ENCODE peak calls at places on chromosomes 6 and 20, in six cellular contexts. Q is stomach, V is breast epithelium, N is uterus, F is HepG2, B is transverse colon. T is an unnamed sample.

GRCh38 chr6:123806561-123806960 is 2.9 kb downstream of the NKAIN2 start:
- DNase-seq in Q (no peak), V (no peak), N (no peak), F (no peak), B (no peak), T (no peak)

GRCh38 chr6:16949696-16950095 is 152.2 kb upstream of the STMND1 start:
- DNase-seq in Q (no peak), V (no peak), N (no peak), F (no peak), B (no peak), T (no peak)

GRCh38 chr20:48467622-48468021 is 360.2 kb downstream of the PREX1 start:
- DNase-seq in Q (no peak), V (no peak), N (no peak), F (no peak), B (no peak), T (no peak)

GRCh38 chr6:167907837-167908681 is 81.3 kb downstream of the AFDN start:
- DNase-seq in Q (no peak), V (no peak), N (no peak), F (peak), B (peak), T (no peak)

GRCh38 chr6:97669191-97669651 is 386.2 kb upstream of the MMS22L start:
- DNase-seq in Q (no peak), V (no peak), N (no peak), F (no peak), B (no peak), T (no peak)

GRCh38 chr20:32574296-32575226 is 10.6 kb downstream of the NOL4L start:
- DNase-seq in Q (no peak), V (no peak), N (peak), F (no peak), B (no peak), T (peak)

GRCh38 chr6:167661456-167662103 is 165.1 kb upstream of the AFDN start:
- DNase-seq in Q (no peak), V (no peak), N (peak), F (no peak), B (no peak), T (no peak)

GRCh38 chr6:118372413-118372812 is 175.7 kb upstream of the PLN start:
- DNase-seq in Q (no peak), V (no peak), N (no peak), F (no peak), B (no peak), T (no peak)

GRCh38 chr6:46263709-46264091 is 92.9 kb upstream of the ENPP5 start:
- DNase-seq in Q (no peak), V (no peak), N (no peak), F (no peak), B (no peak), T (no peak)

GRCh38 chr6:39102024-39102820 is 12.8 kb downstream of the SAYSD1 start:
- DNase-seq in Q (peak), V (no peak), N (no peak), F (peak), B (no peak), T (no peak)

GRCh38 chr20:64196831-64197418 is 32.7 kb downstream of the MYT1 start:
- DNase-seq in Q (no peak), V (no peak), N (no peak), F (no peak), B (no peak), T (no peak)

GRCh38 chr20:57387463-57387862 is 3.7 kb upstream of the RBM38 start:
- DNase-seq in Q (no peak), V (no peak), N (no peak), F (no peak), B (no peak), T (no peak)

GRCh38 chr6:110317189-110317588 is 41.0 kb downstream of the METTL24 start:
- DNase-seq in Q (no peak), V (no peak), N (no peak), F (no peak), B (no peak), T (no peak)

GRCh38 chr6:96907498-96907897 is 9.8 kb upstream of the NDUFAF4 start:
- DNase-seq in Q (no peak), V (no peak), N (no peak), F (no peak), B (no peak), T (no peak)

GRCh38 chr6:113137411-113137810 is 719.7 kb upstream of the MARCKS start:
- DNase-seq in Q (no peak), V (no peak), N (peak), F (no peak), B (no peak), T (no peak)

GRCh38 chr20:431012-431904 is 23.2 kb downstream of the RBCK1 start:
- DNase-seq in Q (peak), V (peak), N (no peak), F (peak), B (peak), T (no peak)

GRCh38 chr6:112416885-112417284 is 69.8 kb downstream of the RFPL4B start:
- DNase-seq in Q (no peak), V (peak), N (peak), F (no peak), B (no peak), T (no peak)

GRCh38 chr6:2931055-2931454 is 27.9 kb upstream of the SERPINB9 start:
- DNase-seq in Q (peak), V (no peak), N (no peak), F (no peak), B (no peak), T (no peak)

GRCh38 chr6:79250107-79250514 is 15.6 kb upstream of the HMGN3 start:
- DNase-seq in Q (no peak), V (no peak), N (no peak), F (peak), B (no peak), T (no peak)

GRCh38 chr20:58130574-58130973 is 97.9 kb downstream of the ANKRD60 start:
- DNase-seq in Q (no peak), V (no peak), N (no peak), F (no peak), B (no peak), T (no peak)

GRCh38 chr6:56242343-56242742 is 5.0 kb downstream of the COL21A1 start:
- DNase-seq in Q (no peak), V (no peak), N (no peak), F (no peak), B (no peak), T (no peak)

GRCh38 chr6:16355699-16356481 is 117.5 kb downstream of the GMPR start:
- DNase-seq in Q (no peak), V (no peak), N (no peak), F (no peak), B (no peak), T (peak)

GRCh38 chr6:22298393-22299010 is 1.7 kb upstream of the PRL start:
- DNase-seq in Q (no peak), V (no peak), N (no peak), F (no peak), B (no peak), T (no peak)

GRCh38 chr20:21238400-21238799 is 64.7 kb upstream of the XRN2 start:
- DNase-seq in Q (no peak), V (no peak), N (no peak), F (no peak), B (no peak), T (no peak)

GRCh38 chr20:57289401-57290177 is 23.1 kb upstream of the BMP7 start:
- DNase-seq in Q (no peak), V (no peak), N (no peak), F (no peak), B (no peak), T (no peak)

GRCh38 chr6:44016131-44016870 is 111.0 kb downstream of the MRPL14 start:
- DNase-seq in Q (no peak), V (no peak), N (peak), F (no peak), B (no peak), T (no peak)

GRCh38 chr6:154705471-154706113 is 27.6 kb upstream of the SCAF8 start:
- DNase-seq in Q (no peak), V (no peak), N (no peak), F (no peak), B (no peak), T (no peak)

GRCh38 chr6:20811112-20811746 is 277.0 kb downstream of the CDKAL1 start:
- DNase-seq in Q (no peak), V (no peak), N (no peak), F (no peak), B (no peak), T (peak)

GRCh38 chr6:122184260-122184934 is 215.1 kb upstream of the HSF2 start:
- DNase-seq in Q (no peak), V (no peak), N (no peak), F (peak), B (no peak), T (no peak)

GRCh38 chr6:118569498-118569897 is 21.4 kb downstream of the PLN start:
- DNase-seq in Q (no peak), V (no peak), N (no peak), F (no peak), B (no peak), T (no peak)

GRCh38 chr6:49326337-49326736 is 136.7 kb downstream of the MMUT start:
- DNase-seq in Q (no peak), V (no peak), N (no peak), F (no peak), B (no peak), T (peak)

GRCh38 chr20:17863577-17864292 is 104.9 kb downstream of the SNX5 start:
- DNase-seq in Q (peak), V (no peak), N (no peak), F (peak), B (peak), T (no peak)

GRCh38 chr20:63773571-63774347 is 34.2 kb downstream of the SLC2A4RG start:
- DNase-seq in Q (no peak), V (no peak), N (no peak), F (no peak), B (no peak), T (no peak)

DNA sequence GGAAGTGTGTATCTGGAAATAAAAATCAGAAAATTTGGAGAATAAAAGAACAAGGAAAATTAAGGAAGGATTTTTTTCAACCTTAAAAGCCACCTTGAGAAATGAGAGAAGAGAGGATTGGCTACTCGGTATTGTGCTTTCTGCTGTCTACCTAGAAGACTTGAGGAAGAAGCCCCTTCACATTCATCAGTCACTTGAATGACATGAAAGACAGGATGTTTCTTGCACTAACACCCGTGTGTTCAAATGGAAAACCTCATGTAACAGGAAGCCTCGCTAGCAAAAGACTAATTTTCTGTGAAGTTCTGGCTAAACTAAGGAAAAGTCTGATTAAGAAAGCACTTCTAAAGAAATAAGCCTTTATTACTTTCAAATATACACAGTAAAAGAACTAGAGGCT is 70.0 kb downstream of the OLIG3 start:
- DNase-seq in Q (no peak), V (no peak), N (no peak), F (no peak), B (no peak), T (no peak)
- TF ChIP-seq POLR2A in Q (no peak), V (no peak), N (no peak), F (no peak), B (no peak), T (no peak)

GRCh38 chr20:10323729-10324128 is 105.1 kb downstream of the SNAP25 start:
- DNase-seq in Q (no peak), V (no peak), N (no peak), F (no peak), B (no peak), T (no peak)
- TF ChIP-seq POLR2A in Q (no peak), V (no peak), N (no peak), F (no peak), B (no peak), T (no peak)

DNA sequence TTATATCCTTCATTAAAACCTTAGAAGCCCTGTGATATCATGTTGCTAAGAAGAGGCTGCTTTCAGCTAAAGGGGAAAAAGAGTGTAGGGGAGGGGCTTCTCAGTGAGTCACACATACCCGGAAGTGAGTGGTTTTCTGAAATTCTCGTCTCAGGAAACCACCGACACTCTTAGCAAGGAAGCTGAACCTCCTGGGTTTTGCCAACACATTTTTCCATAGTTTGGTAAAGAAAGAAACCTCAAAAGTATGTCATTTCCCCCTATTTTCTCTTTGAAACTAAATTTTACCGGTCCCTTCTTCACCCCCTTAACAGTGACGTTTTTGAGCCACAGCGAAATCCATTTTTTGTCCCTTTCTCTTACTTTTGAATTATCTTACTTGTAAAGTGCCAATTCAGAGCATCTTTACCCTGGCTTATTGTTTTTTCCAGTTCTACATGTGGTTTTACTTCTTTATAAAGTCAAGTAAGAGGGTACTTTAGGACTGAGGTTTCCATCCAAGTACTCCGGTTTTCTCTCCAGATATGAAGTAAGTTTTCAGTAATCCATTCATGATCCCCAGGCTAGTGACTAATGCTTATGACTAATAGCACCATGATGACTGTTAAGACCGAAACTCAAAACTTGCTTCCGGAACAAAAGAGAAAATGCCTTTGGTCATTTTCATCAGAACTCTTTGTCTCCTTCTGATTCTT is 219.3 kb downstream of the ARHGAP18 start:
- DNase-seq in Q (no peak), V (peak), N (peak), F (peak), B (peak), T (peak)
- TF ChIP-seq POLR2A in Q (no peak), V (no peak), N (peak), F (no peak), B (peak), T (no peak)

GRCh38 chr6:32968770-32969684 is 633 bp downstream of the BRD2 start:
- DNase-seq in Q (peak), V (peak), N (peak), F (peak), B (peak), T (peak)

GRCh38 chr6:32967151-32968091 is 973 bp upstream of the BRD2 start:
- DNase-seq in Q (no peak), V (no peak), N (no peak), F (peak), B (peak), T (no peak)

GRCh38 chr6:32969685-32970412 is 1.5 kb downstream of the BRD2 start:
- DNase-seq in Q (peak), V (peak), N (peak), F (peak), B (peak), T (peak)

GRCh38 chr6:32965901-32966300 is 2.5 kb upstream of the BRD2 start:
- DNase-seq in Q (no peak), V (no peak), N (no peak), F (no peak), B (no peak), T (no peak)

DNA sequence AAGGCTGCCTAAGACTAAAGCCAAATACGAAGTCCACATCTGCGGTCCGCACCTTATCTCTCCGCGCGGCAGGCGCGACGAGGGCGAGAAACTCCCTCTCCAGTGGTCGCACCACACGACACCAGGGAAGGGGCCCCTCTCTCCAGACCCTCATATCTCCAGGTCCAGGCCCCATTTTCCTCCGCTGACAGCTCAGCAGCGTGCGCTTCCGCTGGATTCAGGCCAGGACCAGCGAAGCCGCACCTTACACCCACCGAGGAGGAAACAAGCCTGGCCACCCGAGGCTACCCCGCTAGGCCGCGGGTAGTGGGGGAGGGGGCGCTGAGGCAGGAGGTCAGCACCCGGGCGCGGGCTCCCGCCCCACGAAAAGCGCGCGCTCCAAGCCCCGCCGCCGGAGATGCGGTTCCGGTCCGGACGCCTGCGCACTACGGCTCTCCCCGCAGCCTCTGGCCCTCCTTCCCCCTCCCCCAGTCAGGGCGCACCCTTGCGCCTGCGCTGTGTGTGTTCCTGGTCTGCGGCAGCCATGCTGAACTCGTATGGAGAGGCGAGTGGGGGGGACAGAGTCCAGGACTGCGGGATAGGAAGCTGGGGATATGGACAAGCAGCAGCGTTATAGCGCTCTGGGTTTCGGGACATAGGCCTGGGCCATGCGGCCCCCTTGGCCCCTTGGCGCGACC is at the start of gene BRD2:
- DNase-seq in Q (peak), V (peak), N (peak), F (peak), B (peak), T (peak)
- TF ChIP-seq POLR2A in Q (peak), V (peak), N (peak), F (no peak), B (peak), T (no peak)

GRCh38 chr20:44908987-44909871 is 631 bp upstream of the PABPC1L start:
- DNase-seq in Q (no peak), V (no peak), N (no peak), F (no peak), B (no peak), T (no peak)

GRCh38 chr20:44910690-44911262 is 916 bp downstream of the PABPC1L start:
- DNase-seq in Q (no peak), V (no peak), N (no peak), F (peak), B (no peak), T (no peak)

GRCh38 chr20:44911264-44911921 is 1.5 kb downstream of the PABPC1L start:
- DNase-seq in Q (peak), V (no peak), N (no peak), F (peak), B (peak), T (no peak)

GRCh38 chr20:44912189-44912588 is 2.3 kb downstream of the PABPC1L start:
- DNase-seq in Q (no peak), V (no peak), N (no peak), F (no peak), B (no peak), T (no peak)

DNA sequence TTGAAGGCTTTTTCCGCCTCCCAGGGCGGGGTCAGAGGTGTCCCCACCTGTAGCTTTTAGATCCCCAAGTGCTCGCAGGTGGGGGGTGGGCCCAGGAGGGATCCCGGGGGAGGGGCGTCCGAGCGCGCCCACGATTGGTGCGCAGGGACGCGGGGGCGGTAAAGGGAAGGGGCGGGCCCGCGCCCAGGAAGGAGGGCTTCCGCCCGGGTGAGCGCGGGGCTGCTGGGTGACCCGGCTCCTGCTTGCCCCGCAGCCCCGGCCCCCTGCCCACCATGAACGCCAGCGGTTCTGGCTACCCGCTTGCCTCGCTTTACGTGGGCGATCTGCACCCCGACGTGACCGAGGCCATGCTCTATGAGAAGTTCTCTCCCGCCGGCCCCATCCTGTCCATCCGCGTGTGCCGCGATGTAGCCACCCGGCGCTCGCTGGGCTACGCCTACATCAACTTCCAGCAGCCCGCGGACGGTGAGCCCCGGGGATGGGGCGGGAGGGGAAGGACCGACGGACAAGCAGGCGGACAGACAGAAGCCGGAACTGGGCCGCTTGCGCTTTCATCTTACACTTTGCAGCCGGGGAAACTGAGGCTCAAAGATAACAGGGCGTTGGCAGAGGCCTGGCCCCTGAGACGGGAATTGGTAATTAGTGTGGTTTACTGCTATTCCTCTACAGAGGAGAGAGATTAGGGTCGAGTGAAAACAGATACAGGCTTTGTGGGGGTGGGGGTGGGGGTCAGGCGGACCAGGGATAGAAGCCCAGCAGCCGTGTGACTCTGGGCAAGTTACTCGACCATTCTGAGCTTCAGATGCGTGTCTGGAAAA is at the start of gene PABPC1L:
- DNase-seq in Q (peak), V (peak), N (peak), F (peak), B (peak), T (peak)
- TF ChIP-seq POLR2A in Q (no peak), V (no peak), N (no peak), F (peak), B (peak), T (peak)

GRCh38 chr20:62390306-62391164 is 3.6 kb downstream of the RPS21 start:
- DNase-seq in Q (no peak), V (no peak), N (no peak), F (no peak), B (no peak), T (no peak)
- TF ChIP-seq POLR2A in Q (no peak), V (no peak), N (no peak), F (peak), B (no peak), T (no peak)

GRCh38 chr6:138987643-138988468 is at the start of gene REPS1:
- DNase-seq in Q (peak), V (peak), N (peak), F (peak), B (peak), T (peak)
- TF ChIP-seq POLR2A in Q (peak), V (peak), N (peak), F (peak), B (peak), T (peak)

GRCh38 chr20:47337413-47337812 is 19.1 kb downstream of the ZMYND8 start:
- DNase-seq in Q (no peak), V (no peak), N (no peak), F (no peak), B (no peak), T (no peak)

GRCh38 chr20:47334022-47334551 is 22.4 kb downstream of the ZMYND8 start:
- DNase-seq in Q (no peak), V (no peak), N (no peak), F (peak), B (peak), T (peak)

GRCh38 chr20:47335251-47336012 is 21.1 kb downstream of the ZMYND8 start:
- DNase-seq in Q (no peak), V (no peak), N (no peak), F (no peak), B (no peak), T (no peak)

GRCh38 chr20:47338131-47338628 is 18.3 kb downstream of the ZMYND8 start:
- DNase-seq in Q (no peak), V (no peak), N (no peak), F (no peak), B (no peak), T (no peak)

GRCh38 chr20:47336013-47336754 is 20.3 kb downstream of the ZMYND8 start:
- DNase-seq in Q (no peak), V (peak), N (peak), F (no peak), B (peak), T (no peak)
- TF ChIP-seq POLR2A in Q (no peak), V (no peak), N (no peak), F (no peak), B (no peak), T (no peak)